ENCODE peak calls at places on chromosomes 2 and 18, in five cellular contexts. W is tibial nerve, R is transverse colon, E is GM12878, A is ovary. V is an unnamed sample.

GRCh38 chr2:74908763-74909444 is 49.5 kb upstream of the POLE4 start:
- DNase-seq in W (no peak), R (peak; percentile 70), E (no peak), A (no peak), V (no peak)

GRCh38 chr18:78107363-78107762 is 857.7 kb downstream of the GALR1 start:
- DNase-seq in W (no peak), R (no peak), E (no peak), A (no peak), V (no peak)

GRCh38 chr2:80073134-80073561 is 231.4 kb downstream of the LRRTM1 start:
- DNase-seq in W (no peak), R (peak; percentile 27), E (peak; percentile 3), A (no peak), V (no peak)

GRCh38 chr2:15359716-15360531 is 201.2 kb downstream of the NBAS start:
- DNase-seq in W (no peak), R (no peak), E (no peak), A (no peak), V (no peak)

GRCh38 chr2:216888907-216889622 is 29.2 kb upstream of the TNP1 start:
- DNase-seq in W (no peak), R (peak; percentile 11), E (no peak), A (no peak), V (no peak)

GRCh38 chr2:19673213-19673791 is 228.5 kb downstream of the TTC32 start:
- DNase-seq in W (no peak), R (no peak), E (no peak), A (no peak), V (no peak)

GRCh38 chr2:59896499-59896898 is 657.0 kb downstream of the BCL11A start:
- DNase-seq in W (no peak), R (no peak), E (no peak), A (no peak), V (no peak)

GRCh38 chr2:137000790-137001189 is 235.4 kb downstream of the THSD7B start:
- DNase-seq in W (no peak), R (no peak), E (no peak), A (no peak), V (no peak)

GRCh38 chr2:99152181-99152580 is 2.6 kb downstream of the TSGA10 start:
- DNase-seq in W (no peak), R (no peak), E (no peak), A (no peak), V (no peak)

GRCh38 chr2:3636586-3637310 is 21.3 kb upstream of the ALLC start:
- DNase-seq in W (no peak), R (no peak), E (no peak), A (no peak), V (no peak)

GRCh38 chr2:158191076-158191566 is 89.4 kb downstream of the UPP2 start:
- DNase-seq in W (no peak), R (no peak), E (peak; percentile 48), A (no peak), V (no peak)

GRCh38 chr2:131022731-131023130 is 70.5 kb downstream of the FAM168B start:
- DNase-seq in W (no peak), R (no peak), E (no peak), A (no peak), V (no peak)

GRCh38 chr2:222424281-222424728 is at the start of gene SGPP2:
- DNase-seq in W (no peak), R (peak; percentile 75), E (no peak), A (no peak), V (peak; percentile 26)

GRCh38 chr2:84152471-84152870 is 306.6 kb downstream of the SUCLG1 start:
- DNase-seq in W (no peak), R (no peak), E (no peak), A (no peak), V (no peak)

GRCh38 chr2:72770879-72771461 is 54.9 kb downstream of the EXOC6B start:
- DNase-seq in W (no peak), R (peak; percentile 58), E (peak; percentile 37), A (peak; percentile 43), V (peak; percentile 92)

GRCh38 chr18:47746615-47747014 is 183.8 kb downstream of the SMAD2 start:
- DNase-seq in W (no peak), R (no peak), E (no peak), A (no peak), V (peak; percentile 29)

GRCh38 chr2:98972582-98973167 is 36.6 kb upstream of the CRACDL start:
- DNase-seq in W (no peak), R (no peak), E (no peak), A (no peak), V (no peak)

GRCh38 chr18:24039666-24040065 is 25.1 kb downstream of the TTC39C start:
- DNase-seq in W (no peak), R (no peak), E (no peak), A (no peak), V (no peak)

GRCh38 chr18:48270929-48271328 is 138.3 kb downstream of the ZBTB7C start:
- DNase-seq in W (no peak), R (no peak), E (no peak), A (no peak), V (no peak)

GRCh38 chr18:39636931-39637330 is 2071.3 kb upstream of the CELF4 start:
- DNase-seq in W (no peak), R (no peak), E (no peak), A (no peak), V (no peak)

GRCh38 chr2:18855027-18855426 is 265.7 kb upstream of the NT5C1B start:
- DNase-seq in W (no peak), R (no peak), E (no peak), A (no peak), V (no peak)

GRCh38 chr2:70069049-70069448 is 18.2 kb upstream of the PCBP1 start:
- DNase-seq in W (no peak), R (peak; percentile 70), E (peak; percentile 83), A (no peak), V (no peak)

GRCh38 chr2:1770566-1771380 is 26.5 kb upstream of the PXDN start:
- DNase-seq in W (no peak), R (no peak), E (no peak), A (no peak), V (no peak)

GRCh38 chr18:13532406-13533075 is 193.8 kb downstream of the FAM210A start:
- DNase-seq in W (no peak), R (no peak), E (no peak), A (no peak), V (no peak)

GRCh38 chr2:213152065-213152794 is 818 bp upstream of the IKZF2 start:
- DNase-seq in W (peak; percentile 54), R (peak; percentile 72), E (no peak), A (peak; percentile 71), V (peak; percentile 93)
- TF ChIP-seq POLR2A in W (no peak), R (peak; percentile 6), E (peak; percentile 75), A (no peak), V (no peak)

GRCh38 chr2:111222204-111222866 is 101.6 kb downstream of the BCL2L11 start:
- DNase-seq in W (no peak), R (no peak), E (no peak), A (no peak), V (no peak)
- H3K4me1 ChIP-seq in W (no peaks in the 10 kb centered on the region), R (no peaks in the 10 kb centered on the region), E (peaks cover 22% of the 10 kb centered on the region), A (no peaks in the 10 kb centered on the region), V (no peaks in the 10 kb centered on the region)

GRCh38 chr18:42745171-42745570 is 370.3 kb downstream of the RIT2 start:
- DNase-seq in W (no peak), R (no peak), E (no peak), A (no peak), V (no peak)

GRCh38 chr18:42742976-42743755 is 372.3 kb downstream of the RIT2 start:
- DNase-seq in W (no peak), R (no peak), E (no peak), A (no peak), V (no peak)

GRCh38 chr18:42742474-42742873 is 373.0 kb downstream of the RIT2 start:
- DNase-seq in W (no peak), R (no peak), E (no peak), A (no peak), V (no peak)

GRCh38 chr18:42745931-42746330 is 369.6 kb downstream of the RIT2 start:
- DNase-seq in W (no peak), R (no peak), E (no peak), A (no peak), V (no peak)

GRCh38 chr18:42746794-42747193 is 368.7 kb downstream of the RIT2 start:
- DNase-seq in W (no peak), R (no peak), E (no peak), A (no peak), V (no peak)
- TF ChIP-seq EP300 in W (no peak), R (no peak), E (no peak), A (no peak), V (no peak)

GRCh38 chr2:232494542-232494941 is 6.9 kb upstream of the ECEL1 start:
- DNase-seq in W (no peak), R (no peak), E (no peak), A (peak; percentile 15), V (no peak)
- TF ChIP-seq POLR2A in W (no peak), R (no peak), E (no peak), A (no peak), V (no peak)